ENCODE peak calls at places on chromosome 12, in four cellular contexts. I is AG04450, Q is suprapubic skin, C is A549. E is an unnamed sample.

GRCh38 chr12:78928200-78929074 is 63.9 kb downstream of the SYT1 start:
- DNase-seq in I (peak), Q (no peak), C (peak), E (peak)

GRCh38 chr12:124306686-124307555 is 12.0 kb downstream of the RFLNA start:
- DNase-seq in Q (no peak), I (no peak), C (no peak), E (no peak)

GRCh38 chr12:19757317-19757877 is 318.1 kb downstream of the AEBP2 start:
- DNase-seq in C (peak), Q (no peak), I (no peak), E (peak)

GRCh38 chr12:53676715-53677611 is 1.1 kb upstream of the ATP5MC2 start:
- DNase-seq in I (no peak), C (no peak), Q (peak), E (no peak)

GRCh38 chr12:32039341-32039740 is 67.3 kb upstream of the BICD1 start:
- DNase-seq in C (no peak), Q (no peak), I (no peak), E (no peak)

GRCh38 chr12:39807043-39807442 is 187.4 kb upstream of the ABCD2 start:
- DNase-seq in C (peak), I (no peak), Q (no peak), E (no peak)

GRCh38 chr12:106118278-106118820 is 20.4 kb downstream of the NUAK1 start:
- DNase-seq in I (no peak), Q (no peak), C (no peak), E (no peak)

GRCh38 chr12:4025420-4026358 is 152.5 kb upstream of the PARP11 start:
- DNase-seq in I (no peak), C (no peak), Q (no peak), E (no peak)

GRCh38 chr12:12622418-12622817 is 10.7 kb downstream of the CREBL2 start:
- DNase-seq in Q (no peak), I (no peak), C (no peak), E (no peak)

GRCh38 chr12:3601466-3602150 is 110.6 kb downstream of the PRMT8 start:
- DNase-seq in Q (no peak), C (no peak), I (no peak), E (no peak)

GRCh38 chr12:124474709-124475108 is 92.7 kb downstream of the NCOR2 start:
- DNase-seq in C (no peak), Q (no peak), I (no peak), E (no peak)

GRCh38 chr12:98352835-98353234 is 162.6 kb upstream of the TMPO start:
- DNase-seq in I (no peak), Q (no peak), C (peak), E (no peak)

GRCh38 chr12:98358144-98358543 is 157.2 kb upstream of the TMPO start:
- DNase-seq in Q (no peak), C (no peak), I (no peak), E (no peak)

GRCh38 chr12:98354520-98354919 is 160.9 kb upstream of the TMPO start:
- DNase-seq in Q (no peak), C (no peak), I (no peak), E (no peak)

GRCh38 chr12:98355322-98355721 is 160.1 kb upstream of the TMPO start:
- DNase-seq in I (no peak), C (peak), Q (no peak), E (no peak)

GRCh38 chr12:98355933-98356332 is 159.5 kb upstream of the TMPO start:
- DNase-seq in Q (no peak), C (no peak), I (no peak), E (no peak)
- H3K4me3 ChIP-seq in Q (no peak), C (no peak), I (no peak), E (no peak)

GRCh38 chr12:26628234-26628633 is 204.8 kb downstream of the ITPR2 start:
- DNase-seq in C (no peak), I (no peak), Q (no peak), E (no peak)

GRCh38 chr12:26630546-26631027 is 202.4 kb downstream of the ITPR2 start:
- DNase-seq in Q (no peak), I (peak), C (peak), E (peak)

GRCh38 chr12:26627335-26627734 is 205.7 kb downstream of the ITPR2 start:
- DNase-seq in Q (no peak), I (no peak), C (no peak), E (no peak)

GRCh38 chr12:26631846-26632245 is 201.1 kb downstream of the ITPR2 start:
- DNase-seq in Q (no peak), C (no peak), I (no peak), E (peak)

GRCh38 chr12:26629864-26630263 is 203.1 kb downstream of the ITPR2 start:
- DNase-seq in Q (no peak), C (peak), I (no peak), E (no peak)
- TF ChIP-seq CTCF in Q (no peak), C (peak), I (peak), E (peak)

DNA sequence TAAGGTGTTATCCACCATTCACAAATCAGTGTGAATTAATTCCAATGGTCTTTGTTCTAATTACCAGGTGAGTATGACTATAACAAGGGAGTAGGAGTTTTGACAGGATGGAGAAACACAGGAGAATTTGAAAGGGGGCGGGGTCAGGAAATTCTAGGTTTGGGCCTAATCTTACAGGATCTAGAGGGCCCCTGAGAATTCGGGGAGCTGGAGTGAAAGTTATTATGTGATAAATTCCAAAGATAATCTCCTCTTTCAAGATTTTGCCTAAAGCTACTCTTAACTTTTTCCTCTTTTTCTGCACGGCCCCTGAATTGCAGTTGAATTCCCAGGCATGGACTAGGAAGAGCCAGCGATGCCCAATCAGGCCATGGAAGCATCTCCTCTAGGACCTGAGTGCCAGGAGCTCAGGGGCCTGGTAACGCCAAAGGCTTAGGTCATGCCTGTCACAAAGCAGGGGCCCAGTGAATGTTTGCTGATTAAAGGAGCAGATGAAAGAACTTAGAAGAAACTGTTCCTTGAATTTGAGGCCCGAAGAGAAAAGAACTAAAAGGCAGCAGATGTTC is 195.6 kb downstream of the PPM1H start:
- DNase-seq in C (no peak), I (no peak), Q (no peak), E (no peak)
- H3K4me3 ChIP-seq in C (no peak), I (no peak), Q (no peak), E (no peak)

GRCh38 chr12:116532428-116532827 is 26.8 kb upstream of the MAP1LC3B2 start:
- DNase-seq in Q (no peak), C (no peak), I (no peak), E (no peak)
- TF ChIP-seq CTCF in Q (no peak), C (peak), I (no peak), E (peak)

GRCh38 chr12:95257541-95257940 is 39.9 kb downstream of the VEZT start:
- DNase-seq in C (no peak), Q (no peak), I (peak), E (no peak)
- H3K4me3 ChIP-seq in C (no peak), Q (no peak), I (no peak), E (no peak)

DNA sequence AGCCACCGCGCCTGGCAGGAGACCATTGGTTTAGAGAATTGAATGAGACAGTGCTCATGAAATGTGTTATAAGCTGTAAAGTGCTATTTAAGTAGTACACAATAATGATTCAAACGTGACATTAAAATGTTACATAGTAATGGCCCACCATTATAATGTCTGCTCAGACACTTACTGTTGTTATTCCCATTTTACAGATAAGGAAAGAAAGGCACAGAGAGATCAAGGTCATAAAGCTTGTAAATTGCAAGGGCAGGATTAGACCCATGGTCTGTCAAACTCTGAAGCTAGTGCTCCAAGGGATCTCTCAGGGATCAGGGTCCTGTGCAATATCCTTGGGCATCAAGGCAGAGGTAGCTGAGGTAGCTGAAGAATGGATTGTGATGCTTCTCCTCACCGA is 6.2 kb downstream of the ACSM4 start:
- DNase-seq in I (no peak), C (no peak), Q (no peak), E (no peak)
- TF ChIP-seq CTCF in I (no peak), C (no peak), Q (no peak), E (no peak)

GRCh38 chr12:111275308-111275707 is 93.6 kb downstream of the PHETA1 start:
- DNase-seq in Q (no peak), I (no peak), C (no peak), E (no peak)
- H3K4me3 ChIP-seq in Q (no peak), I (no peak), C (no peak), E (no peak)

GRCh38 chr12:90589966-90590365 is 365.0 kb downstream of the CCER1 start:
- DNase-seq in I (no peak), C (no peak), Q (no peak), E (no peak)

GRCh38 chr12:90593596-90594290 is 361.2 kb downstream of the CCER1 start:
- DNase-seq in I (no peak), C (no peak), Q (no peak), E (no peak)
- TF ChIP-seq CTCF in I (no peak), C (no peak), Q (no peak), E (no peak)